ENCODE peak calls at places on chromosomes 11 and 22, in four cellular contexts. X, K, O and I are unnamed samples.

GRCh38 chr22:29626497-29627195 is 23.2 kb downstream of the NF2 start:
- DNase-seq in X (no peak), K (no peak), O (peak; percentile 84), I (peak; percentile 30)

GRCh38 chr22:22086501-22087158 is 104.0 kb upstream of the TOP3B start:
- DNase-seq in X (peak; percentile 6), K (no peak), O (peak; percentile 11), I (no peak)

GRCh38 chr11:61766353-61766841 is 14.0 kb downstream of the MYRF start:
- DNase-seq in X (no peak), K (no peak), O (peak; percentile 8), I (no peak)

GRCh38 chr11:116170526-116171120 is 602.2 kb downstream of the BUD13 start:
- DNase-seq in X (peak; percentile 2), K (peak; percentile 31), O (no peak), I (peak; percentile 32)

GRCh38 chr11:116513894-116514293 is 258.9 kb downstream of the BUD13 start:
- DNase-seq in X (peak; percentile 12), K (peak; percentile 53), O (peak; percentile 22), I (peak; percentile 36)

GRCh38 chr22:22465782-22466181 is 42.8 kb downstream of the ZNF280B start:
- DNase-seq in X (no peak), K (no peak), O (no peak), I (no peak)

GRCh38 chr22:43823353-43823908 is 11.3 kb upstream of the EFCAB6 start:
- DNase-seq in X (no peak), K (peak; percentile 91), O (no peak), I (peak; percentile 79)

GRCh38 chr11:114076974-114077373 is 17.5 kb downstream of the ZBTB16 start:
- DNase-seq in X (no peak), K (no peak), O (no peak), I (no peak)

GRCh38 chr22:47446821-47447810 is 684.7 kb downstream of the TBC1D22A start:
- DNase-seq in X (no peak), K (no peak), O (no peak), I (no peak)

GRCh38 chr11:95923441-95923729 is 522 bp downstream of the MTMR2 start:
- DNase-seq in X (peak; percentile 9), K (no peak), O (no peak), I (no peak)

GRCh38 chr11:83249972-83250593 is 36.1 kb downstream of the CCDC90B start:
- DNase-seq in X (no peak), K (no peak), O (peak; percentile 34), I (no peak)

GRCh38 chr11:12229450-12230229 is 119.2 kb downstream of the MICAL2 start:
- DNase-seq in X (no peak), K (no peak), O (no peak), I (no peak)

GRCh38 chr11:48307760-48308386 is 1.9 kb downstream of the OR4S1 start:
- DNase-seq in X (peak; percentile 56), K (peak; percentile 69), O (peak; percentile 50), I (peak; percentile 73)

GRCh38 chr11:31806944-31807790 is 4.0 kb downstream of the PAX6 start:
- DNase-seq in X (no peak), K (no peak), O (no peak), I (no peak)

GRCh38 chr11:42631223-42631843 is 680.5 kb upstream of the API5 start:
- DNase-seq in X (no peak), K (no peak), O (peak; percentile 16), I (no peak)

GRCh38 chr11:56967726-56968125 is 21.0 kb upstream of the OR5AK2 start:
- DNase-seq in X (no peak), K (no peak), O (no peak), I (no peak)

GRCh38 chr22:48630444-48630777 is 1197.3 kb downstream of the BRD1 start:
- DNase-seq in X (no peak), K (no peak), O (no peak), I (no peak)

GRCh38 chr11:78419327-78419726 is 1.7 kb upstream of the GAB2 start:
- DNase-seq in X (peak; percentile 44), K (peak; percentile 40), O (peak; percentile 94), I (no peak)

GRCh38 chr11:95542868-95543551 is 246.6 kb downstream of the FAM76B start:
- DNase-seq in X (no peak), K (no peak), O (no peak), I (no peak)

GRCh38 chr22:44574581-44575343 is 76.7 kb upstream of the RTL6 start:
- DNase-seq in X (no peak), K (no peak), O (no peak), I (no peak)

GRCh38 chr11:61079416-61080150 is 22.7 kb upstream of the CD5 start:
- DNase-seq in X (no peak), K (no peak), O (no peak), I (no peak)

GRCh38 chr11:44894217-44894617 is 56.5 kb downstream of the TP53I11 start:
- DNase-seq in X (peak; percentile 73), K (peak; percentile 33), O (peak; percentile 15), I (peak; percentile 69)

GRCh38 chr22:18044548-18045271 is 20.3 kb upstream of the MICAL3 start:
- DNase-seq in X (peak; percentile 76), K (peak; percentile 85), O (no peak), I (no peak)

GRCh38 chr22:38135133-38135706 is 24.7 kb upstream of the BAIAP2L2 start:
- DNase-seq in X (no peak), K (no peak), O (peak; percentile 92), I (peak; percentile 75)

GRCh38 chr22:28514314-28514713 is 165.3 kb downstream of the TTC28 start:
- DNase-seq in X (no peak), K (no peak), O (no peak), I (no peak)

GRCh38 chr11:70811915-70812314 is 413.6 kb downstream of the CTTN start:
- DNase-seq in X (no peak), K (no peak), O (no peak), I (no peak)

GRCh38 chr11:115660072-115660805 is 156.0 kb upstream of the CADM1 start:
- DNase-seq in X (no peak), K (no peak), O (no peak), I (no peak)

GRCh38 chr11:76453248-76453647 is 8.4 kb downstream of the EMSY start:
- DNase-seq in X (no peak), K (no peak), O (no peak), I (no peak)

GRCh38 chr11:71472357-71472885 is 19.4 kb downstream of the NADSYN1 start:
- DNase-seq in X (no peak), K (no peak), O (no peak), I (no peak)

GRCh38 chr11:33920838-33921613 is 29.1 kb upstream of the LMO2 start:
- DNase-seq in X (no peak), K (no peak), O (no peak), I (no peak)

GRCh38 chr11:65290448-65291165 is 24.1 kb upstream of the CDC42EP2 start:
- DNase-seq in X (peak; percentile 95), K (peak; percentile 93), O (peak; percentile 93), I (no peak)

GRCh38 chr22:30891781-30892180 is 76.8 kb downstream of the MORC2 start:
- DNase-seq in X (no peak), K (no peak), O (no peak), I (no peak)

GRCh38 chr11:117570701-117571100 is 226.3 kb downstream of the DSCAML1 start:
- DNase-seq in X (no peak), K (peak; percentile 22), O (no peak), I (no peak)

GRCh38 chr11:30196400-30197206 is 34.2 kb upstream of the FSHB start:
- DNase-seq in X (peak; percentile 48), K (peak; percentile 78), O (no peak), I (peak; percentile 67)
- TF ChIP-seq CTCF in X (peak; percentile 78), K (peak; percentile 58), O (peak; percentile 73), I (peak; percentile 58)

GRCh38 chr11:93700830-93701229 is 39.3 kb downstream of the CEP295 start:
- DNase-seq in X (peak; percentile 9), K (no peak), O (peak; percentile 24), I (no peak)

GRCh38 chr11:93704237-93704636 is 37.1 kb downstream of the TAF1D start:
- DNase-seq in X (no peak), K (no peak), O (no peak), I (peak; percentile 15)
- TF ChIP-seq CTCF in X (no peak), K (no peak), O (peak; percentile 40), I (no peak)

GRCh38 chr22:42116848-42117424 is 13.7 kb downstream of the CYP2D6 start:
- DNase-seq in X (no peak), K (peak; percentile 51), O (no peak), I (no peak)

GRCh38 chr22:42111798-42112197 is 18.8 kb downstream of the CYP2D6 start:
- DNase-seq in X (no peak), K (no peak), O (no peak), I (no peak)

GRCh38 chr22:42108848-42109247 is 18.3 kb upstream of the NDUFA6 start:
- DNase-seq in X (no peak), K (no peak), O (no peak), I (no peak)

GRCh38 chr22:42114721-42115120 is 15.9 kb downstream of the CYP2D6 start:
- DNase-seq in X (no peak), K (peak; percentile 64), O (peak; percentile 3), I (no peak)
- TF ChIP-seq CTCF in X (no peak), K (no peak), O (peak; percentile 64), I (no peak)

DNA sequence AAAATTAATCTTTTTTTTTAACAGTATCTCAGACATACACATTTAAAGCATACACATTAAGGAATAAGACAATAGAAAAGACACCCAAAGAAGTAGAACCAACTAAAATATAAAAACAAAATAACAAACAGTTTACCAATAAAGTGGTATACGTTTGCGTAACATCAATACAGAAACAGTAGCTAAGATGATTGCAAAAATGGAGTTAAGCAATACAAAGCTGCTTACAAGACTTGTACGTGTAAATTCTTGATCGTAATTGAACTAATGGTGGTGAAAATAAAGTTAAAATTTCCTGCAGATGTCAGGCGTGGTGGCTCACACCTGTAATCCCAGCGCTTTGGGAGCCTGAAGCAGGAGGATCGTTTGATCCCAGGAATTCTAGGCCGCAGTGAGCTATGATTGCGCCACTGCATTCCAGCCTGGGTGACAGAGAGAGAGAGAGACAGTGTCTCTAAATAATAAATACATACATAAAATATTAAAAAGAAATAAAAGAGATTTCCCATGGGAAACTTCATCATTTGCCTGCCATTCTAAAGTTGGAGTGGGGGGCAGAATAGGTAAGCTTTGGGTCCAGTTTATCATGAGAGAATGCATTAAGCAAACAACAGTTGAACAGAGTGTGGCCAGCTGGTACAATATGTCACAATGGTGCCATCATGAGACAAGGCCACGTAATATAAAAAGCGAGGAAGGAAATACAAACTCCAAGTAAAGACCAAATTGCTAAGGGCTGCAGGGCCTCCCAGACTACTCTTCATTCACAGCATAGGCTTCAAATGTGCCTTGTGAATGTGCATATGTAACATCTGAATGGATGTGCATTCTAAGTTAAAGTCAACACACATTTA is 38.9 kb upstream of the EED start:
- DNase-seq in X (no peak), K (no peak), O (no peak), I (no peak)
- TF ChIP-seq CTCF in X (peak; percentile 19), K (no peak), O (no peak), I (no peak)

DNA sequence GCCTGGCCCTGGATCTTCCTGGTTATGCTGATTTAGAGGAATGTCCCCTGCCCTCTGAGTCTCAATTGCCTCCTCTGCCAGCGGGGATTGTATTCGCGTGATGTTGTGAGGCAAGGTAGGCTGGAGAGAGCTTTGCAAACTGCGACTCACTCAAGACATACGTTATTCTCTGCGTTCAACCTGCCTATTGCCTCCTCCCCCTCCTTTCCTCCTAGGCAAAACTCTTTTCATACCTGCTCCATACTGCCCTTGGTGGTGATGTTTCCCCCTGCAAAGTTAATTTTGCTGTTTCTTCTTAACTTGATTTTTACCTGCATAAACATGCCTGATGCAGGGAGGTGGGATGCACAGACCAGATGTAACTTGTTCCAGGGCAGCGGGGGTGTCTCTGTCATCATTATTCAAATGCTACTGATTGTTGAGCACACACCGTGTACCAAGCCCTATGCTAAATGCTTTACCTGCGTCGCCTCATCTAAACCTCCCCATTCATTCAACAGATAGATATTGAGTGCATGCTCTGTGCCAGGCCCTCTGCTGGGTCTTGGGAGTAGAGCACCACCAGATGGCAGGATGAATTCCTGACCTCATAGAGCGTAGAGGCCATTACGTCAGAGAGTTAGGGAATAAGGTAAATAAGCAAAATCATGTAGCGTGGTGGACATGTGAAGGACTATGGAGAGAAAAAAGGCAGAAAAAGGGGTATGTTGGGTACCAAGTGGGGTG is 29.0 kb downstream of the SGSM1 start:
- DNase-seq in X (no peak), K (peak; percentile 59), O (no peak), I (peak; percentile 21)
- TF ChIP-seq CTCF in X (peak; percentile 26), K (no peak), O (peak; percentile 34), I (peak; percentile 24)